ENCODE peak calls at places on chromosomes 16 and 17, in six cellular contexts. One of them, this sample, is unnamed.
A peak's percentile ranks its signal among the peaks of the same experiment; 100 is the strongest.

GRCh38 chr16:17396762-17397498 is 73.8 kb downstream of the XYLT1 start:
- DNase-seq in activated CD8-positive, alpha-beta T cell treated with anti-CD3 and anti-CD28 coated beads for 36 hours: no peak
- DNase-seq in NCI-H1092: peak; percentile 97
- DNase-seq in amygdala: no peak
- DNase-seq in NCI-H524: peak; percentile 68
- DNase-seq in iris pigment epithelial cell: peak; percentile 10
- DNase-seq in this sample: no peak

GRCh38 chr16:52912565-52913173 is 140.0 kb downstream of the CHD9NB start:
- DNase-seq in activated CD8-positive, alpha-beta T cell treated with anti-CD3 and anti-CD28 coated beads for 36 hours: peak; percentile 66
- DNase-seq in NCI-H1092: peak; percentile 61
- DNase-seq in amygdala: peak; percentile 57
- DNase-seq in NCI-H524: peak; percentile 85
- DNase-seq in iris pigment epithelial cell: peak; percentile 60
- DNase-seq in this sample: peak; percentile 69

GRCh38 chr16:68400924-68401460 is 47.3 kb downstream of the SMPD3 start:
- DNase-seq in activated CD8-positive, alpha-beta T cell treated with anti-CD3 and anti-CD28 coated beads for 36 hours: no peak
- DNase-seq in NCI-H1092: no peak
- DNase-seq in amygdala: no peak
- DNase-seq in NCI-H524: no peak
- DNase-seq in iris pigment epithelial cell: no peak
- DNase-seq in this sample: no peak

GRCh38 chr17:57902800-57903759 is 52.1 kb downstream of the CUEDC1 start:
- DNase-seq in activated CD8-positive, alpha-beta T cell treated with anti-CD3 and anti-CD28 coated beads for 36 hours: no peak
- DNase-seq in NCI-H1092: peak; percentile 47
- DNase-seq in amygdala: peak; percentile 57
- DNase-seq in NCI-H524: no peak
- DNase-seq in iris pigment epithelial cell: peak; percentile 88
- DNase-seq in this sample: peak; percentile 92

GRCh38 chr17:65567566-65567965 is 6.1 kb upstream of the AXIN2 start:
- DNase-seq in activated CD8-positive, alpha-beta T cell treated with anti-CD3 and anti-CD28 coated beads for 36 hours: no peak
- DNase-seq in NCI-H1092: no peak
- DNase-seq in amygdala: no peak
- DNase-seq in NCI-H524: no peak
- DNase-seq in iris pigment epithelial cell: no peak
- DNase-seq in this sample: no peak

GRCh38 chr16:20849587-20850390 is 43.5 kb downstream of the REXO5 start:
- DNase-seq in activated CD8-positive, alpha-beta T cell treated with anti-CD3 and anti-CD28 coated beads for 36 hours: peak; percentile 75
- DNase-seq in NCI-H1092: peak; percentile 21
- DNase-seq in amygdala: peak; percentile 62
- DNase-seq in NCI-H524: peak; percentile 66
- DNase-seq in iris pigment epithelial cell: peak; percentile 65
- DNase-seq in this sample: peak; percentile 42

GRCh38 chr16:13958438-13958837 is 38.5 kb downstream of the ERCC4 start:
- DNase-seq in activated CD8-positive, alpha-beta T cell treated with anti-CD3 and anti-CD28 coated beads for 36 hours: no peak
- DNase-seq in NCI-H1092: no peak
- DNase-seq in amygdala: no peak
- DNase-seq in NCI-H524: no peak
- DNase-seq in iris pigment epithelial cell: no peak
- DNase-seq in this sample: no peak

GRCh38 chr16:55044366-55044975 is 113.8 kb downstream of the IRX5 start:
- DNase-seq in activated CD8-positive, alpha-beta T cell treated with anti-CD3 and anti-CD28 coated beads for 36 hours: no peak
- DNase-seq in NCI-H1092: no peak
- DNase-seq in amygdala: no peak
- DNase-seq in NCI-H524: no peak
- DNase-seq in iris pigment epithelial cell: no peak
- DNase-seq in this sample: no peak

GRCh38 chr17:7295230-7296180 is 1.1 kb upstream of the YBX2 start:
- DNase-seq in activated CD8-positive, alpha-beta T cell treated with anti-CD3 and anti-CD28 coated beads for 36 hours: no peak
- DNase-seq in NCI-H1092: no peak
- DNase-seq in amygdala: no peak
- DNase-seq in NCI-H524: no peak
- DNase-seq in iris pigment epithelial cell: no peak
- DNase-seq in this sample: no peak

GRCh38 chr17:70144260-70144846 is 25.0 kb upstream of the KCNJ2 start:
- DNase-seq in activated CD8-positive, alpha-beta T cell treated with anti-CD3 and anti-CD28 coated beads for 36 hours: no peak
- DNase-seq in NCI-H1092: no peak
- DNase-seq in amygdala: no peak
- DNase-seq in NCI-H524: peak; percentile 38
- DNase-seq in iris pigment epithelial cell: peak; percentile 49
- DNase-seq in this sample: no peak

GRCh38 chr17:83159204-83160049 is 80.0 kb downstream of the METRNL start:
- DNase-seq in activated CD8-positive, alpha-beta T cell treated with anti-CD3 and anti-CD28 coated beads for 36 hours: no peak
- DNase-seq in NCI-H1092: no peak
- DNase-seq in amygdala: no peak
- DNase-seq in NCI-H524: no peak
- DNase-seq in iris pigment epithelial cell: no peak
- DNase-seq in this sample: no peak

GRCh38 chr16:20883554-20884239 is 16.5 kb downstream of the DCUN1D3 start:
- DNase-seq in activated CD8-positive, alpha-beta T cell treated with anti-CD3 and anti-CD28 coated beads for 36 hours: no peak
- DNase-seq in NCI-H1092: no peak
- DNase-seq in amygdala: no peak
- DNase-seq in NCI-H524: no peak
- DNase-seq in iris pigment epithelial cell: peak; percentile 30
- DNase-seq in this sample: no peak

GRCh38 chr17:36728030-36728991 is 126.9 kb downstream of the MRM1 start:
- DNase-seq in activated CD8-positive, alpha-beta T cell treated with anti-CD3 and anti-CD28 coated beads for 36 hours: peak; percentile 64
- DNase-seq in NCI-H1092: no peak
- DNase-seq in amygdala: no peak
- DNase-seq in NCI-H524: no peak
- DNase-seq in iris pigment epithelial cell: no peak
- DNase-seq in this sample: no peak

GRCh38 chr16:82033006-82033405 is 2.0 kb upstream of the HSD17B2 start:
- DNase-seq in activated CD8-positive, alpha-beta T cell treated with anti-CD3 and anti-CD28 coated beads for 36 hours: no peak
- DNase-seq in NCI-H1092: no peak
- DNase-seq in amygdala: no peak
- DNase-seq in NCI-H524: no peak
- DNase-seq in iris pigment epithelial cell: no peak
- DNase-seq in this sample: no peak

GRCh38 chr17:73304971-73305786 is 6.6 kb downstream of the CDC42EP4 start:
- DNase-seq in activated CD8-positive, alpha-beta T cell treated with anti-CD3 and anti-CD28 coated beads for 36 hours: no peak
- DNase-seq in NCI-H1092: peak; percentile 35
- DNase-seq in amygdala: no peak
- DNase-seq in NCI-H524: peak; percentile 93
- DNase-seq in iris pigment epithelial cell: peak; percentile 77
- DNase-seq in this sample: peak; percentile 96

GRCh38 chr17:15744885-15745284 is 12.8 kb downstream of the TBC1D26 start:
- DNase-seq in activated CD8-positive, alpha-beta T cell treated with anti-CD3 and anti-CD28 coated beads for 36 hours: no peak
- DNase-seq in NCI-H1092: peak; percentile 84
- DNase-seq in amygdala: no peak
- DNase-seq in NCI-H524: peak; percentile 25
- DNase-seq in iris pigment epithelial cell: peak; percentile 11
- DNase-seq in this sample: no peak

GRCh38 chr17:66354472-66354871 is 52.1 kb downstream of the PRKCA start:
- DNase-seq in activated CD8-positive, alpha-beta T cell treated with anti-CD3 and anti-CD28 coated beads for 36 hours: no peak
- DNase-seq in NCI-H1092: no peak
- DNase-seq in amygdala: no peak
- DNase-seq in NCI-H524: peak; percentile 83
- DNase-seq in iris pigment epithelial cell: peak; percentile 21
- DNase-seq in this sample: no peak

GRCh38 chr17:59525668-59526067 is 39.7 kb upstream of the DHX40 start:
- DNase-seq in activated CD8-positive, alpha-beta T cell treated with anti-CD3 and anti-CD28 coated beads for 36 hours: no peak
- DNase-seq in NCI-H1092: no peak
- DNase-seq in amygdala: no peak
- DNase-seq in NCI-H524: no peak
- DNase-seq in iris pigment epithelial cell: no peak
- DNase-seq in this sample: no peak

GRCh38 chr16:50502616-50503000 is 45.6 kb upstream of the NKD1 start:
- DNase-seq in activated CD8-positive, alpha-beta T cell treated with anti-CD3 and anti-CD28 coated beads for 36 hours: no peak
- DNase-seq in NCI-H1092: no peak
- DNase-seq in amygdala: no peak
- DNase-seq in NCI-H524: peak; percentile 90
- DNase-seq in iris pigment epithelial cell: no peak
- DNase-seq in this sample: no peak

GRCh38 chr16:57512296-57513001 is 23.9 kb downstream of the CCDC102A start:
- DNase-seq in activated CD8-positive, alpha-beta T cell treated with anti-CD3 and anti-CD28 coated beads for 36 hours: no peak
- DNase-seq in NCI-H1092: no peak
- DNase-seq in amygdala: no peak
- DNase-seq in NCI-H524: peak; percentile 24
- DNase-seq in iris pigment epithelial cell: no peak
- DNase-seq in this sample: no peak

GRCh38 chr17:50181155-50181554 is 15.3 kb downstream of the SGCA start:
- DNase-seq in activated CD8-positive, alpha-beta T cell treated with anti-CD3 and anti-CD28 coated beads for 36 hours: no peak
- DNase-seq in NCI-H1092: no peak
- DNase-seq in amygdala: peak; percentile 52
- DNase-seq in NCI-H524: no peak
- DNase-seq in iris pigment epithelial cell: no peak
- DNase-seq in this sample: no peak

GRCh38 chr17:71760062-71760720 is 360.6 kb upstream of the SOX9 start:
- DNase-seq in activated CD8-positive, alpha-beta T cell treated with anti-CD3 and anti-CD28 coated beads for 36 hours: no peak
- DNase-seq in NCI-H1092: no peak
- DNase-seq in amygdala: no peak
- DNase-seq in NCI-H524: peak; percentile 5
- DNase-seq in iris pigment epithelial cell: peak; percentile 5
- DNase-seq in this sample: no peak

GRCh38 chr17:81867123-81867951 is 3.8 kb downstream of the ARHGDIA start:
- DNase-seq in activated CD8-positive, alpha-beta T cell treated with anti-CD3 and anti-CD28 coated beads for 36 hours: peak; percentile 58
- DNase-seq in NCI-H1092: no peak
- DNase-seq in amygdala: no peak
- DNase-seq in NCI-H524: peak; percentile 68
- DNase-seq in iris pigment epithelial cell: peak; percentile 58
- DNase-seq in this sample: peak; percentile 68

GRCh38 chr16:19071811-19072777 is 4.7 kb downstream of the COQ7 start:
- DNase-seq in activated CD8-positive, alpha-beta T cell treated with anti-CD3 and anti-CD28 coated beads for 36 hours: peak; percentile 80
- DNase-seq in NCI-H1092: no peak
- DNase-seq in amygdala: peak; percentile 32
- DNase-seq in NCI-H524: peak; percentile 50
- DNase-seq in iris pigment epithelial cell: peak; percentile 64
- DNase-seq in this sample: peak; percentile 56

GRCh38 chr17:73786286-73786743 is 142.1 kb upstream of the SDK2 start:
- DNase-seq in activated CD8-positive, alpha-beta T cell treated with anti-CD3 and anti-CD28 coated beads for 36 hours: peak; percentile 14
- DNase-seq in NCI-H1092: no peak
- DNase-seq in amygdala: no peak
- DNase-seq in NCI-H524: no peak
- DNase-seq in iris pigment epithelial cell: no peak
- DNase-seq in this sample: no peak

GRCh38 chr16:72812651-72813050 is 235.3 kb downstream of the ZFHX3 start:
- DNase-seq in activated CD8-positive, alpha-beta T cell treated with anti-CD3 and anti-CD28 coated beads for 36 hours: no peak
- DNase-seq in NCI-H1092: no peak
- DNase-seq in amygdala: no peak
- DNase-seq in NCI-H524: no peak
- DNase-seq in iris pigment epithelial cell: no peak
- DNase-seq in this sample: no peak